ENCODE peak calls at places on chromosome 1, in eight cellular contexts. V, E, X, Z, U, M, K and G are unnamed samples.
A peak's percentile ranks its signal among the peaks of the same experiment; 100 is the strongest.

GRCh38 chr1:41359211-41360073 is 1.8 kb upstream of the FOXO6 start:
- DNase-seq in V (no peak), E (peak; percentile 75), X (peak; percentile 83), Z (no peak), U (no peak), M (no peak), K (peak; percentile 62), G (peak; percentile 5)

GRCh38 chr1:157412308-157412707 is 140.0 kb downstream of the FCRL5 start:
- DNase-seq in V (no peak), E (no peak), X (no peak), Z (no peak), U (no peak), M (no peak), K (no peak), G (no peak)

GRCh38 chr1:66247415-66248208 is 286.3 kb upstream of the SGIP1 start:
- DNase-seq in V (no peak), E (no peak), X (no peak), Z (no peak), U (no peak), M (no peak), K (no peak), G (no peak)

GRCh38 chr1:156833598-156833997 is 16.9 kb upstream of the SH2D2A start:
- DNase-seq in V (no peak), E (no peak), X (no peak), Z (no peak), U (no peak), M (no peak), K (no peak), G (no peak)

GRCh38 chr1:239792157-239792556 is 299.5 kb upstream of the FMN2 start:
- DNase-seq in V (no peak), E (no peak), X (no peak), Z (no peak), U (no peak), M (no peak), K (no peak), G (no peak)

GRCh38 chr1:11134352-11135266 is 34.9 kb upstream of the EXOSC10 start:
- DNase-seq in V (peak; percentile 78), E (peak; percentile 63), X (no peak), Z (peak; percentile 62), U (no peak), M (peak; percentile 66), K (no peak), G (no peak)

GRCh38 chr1:30730351-30731108 is 7.1 kb upstream of the MATN1 start:
- DNase-seq in V (no peak), E (peak; percentile 54), X (no peak), Z (no peak), U (no peak), M (no peak), K (no peak), G (no peak)

GRCh38 chr1:4174291-4175200 is 274.5 kb upstream of the C1orf174 start:
- DNase-seq in V (peak; percentile 17), E (no peak), X (no peak), Z (no peak), U (no peak), M (peak; percentile 14), K (no peak), G (no peak)

GRCh38 chr1:226645279-226645976 is 93.7 kb downstream of the ITPKB start:
- DNase-seq in V (no peak), E (peak; percentile 37), X (peak; percentile 36), Z (no peak), U (no peak), M (no peak), K (no peak), G (no peak)

GRCh38 chr1:40029608-40030007 is 10.9 kb upstream of the CAP1 start:
- DNase-seq in V (no peak), E (no peak), X (no peak), Z (no peak), U (no peak), M (no peak), K (no peak), G (no peak)

GRCh38 chr1:166032901-166033371 is 133.9 kb downstream of the FAM78B start:
- DNase-seq in V (no peak), E (peak; percentile 47), X (no peak), Z (no peak), U (no peak), M (peak; percentile 18), K (no peak), G (no peak)

GRCh38 chr1:7047866-7048265 is 262.6 kb downstream of the CAMTA1 start:
- DNase-seq in V (peak; percentile 5), E (peak; percentile 8), X (no peak), Z (no peak), U (no peak), M (no peak), K (no peak), G (no peak)

GRCh38 chr1:111419037-111419436 is 8.5 kb downstream of the OVGP1 start:
- DNase-seq in V (no peak), E (no peak), X (no peak), Z (no peak), U (no peak), M (no peak), K (no peak), G (no peak)

GRCh38 chr1:20095564-20096434 is 23.5 kb downstream of the PLA2G2D start:
- DNase-seq in V (no peak), E (no peak), X (no peak), Z (no peak), U (no peak), M (no peak), K (no peak), G (no peak)

GRCh38 chr1:64268653-64269557 is 65.5 kb downstream of the UBE2U start:
- DNase-seq in V (peak; percentile 57), E (peak; percentile 65), X (peak; percentile 72), Z (peak; percentile 57), U (peak; percentile 43), M (peak; percentile 62), K (peak; percentile 68), G (peak; percentile 84)

GRCh38 chr1:227445746-227446145 is 117.6 kb upstream of the ZNF678 start:
- DNase-seq in V (no peak), E (no peak), X (no peak), Z (peak; percentile 57), U (no peak), M (no peak), K (no peak), G (no peak)

GRCh38 chr1:47617381-47618221 is 179.8 kb downstream of the FOXD2 start:
- DNase-seq in V (no peak), E (no peak), X (no peak), Z (no peak), U (no peak), M (no peak), K (no peak), G (no peak)

GRCh38 chr1:64983110-64983509 is 16.8 kb upstream of the JAK1 start:
- DNase-seq in V (peak; percentile 61), E (no peak), X (no peak), Z (peak; percentile 90), U (peak; percentile 85), M (peak; percentile 89), K (no peak), G (no peak)

GRCh38 chr1:31645274-31645568 is 545 bp upstream of the PEF1 start:
- DNase-seq in V (no peak), E (no peak), X (no peak), Z (no peak), U (no peak), M (no peak), K (no peak), G (no peak)

GRCh38 chr1:110875216-110875731 is 2.3 kb downstream of the CD53 start:
- DNase-seq in V (no peak), E (no peak), X (no peak), Z (no peak), U (no peak), M (no peak), K (no peak), G (no peak)

GRCh38 chr1:57736940-57737339 is 313.1 kb upstream of the DAB1 start:
- DNase-seq in V (no peak), E (no peak), X (no peak), Z (no peak), U (no peak), M (no peak), K (no peak), G (no peak)

GRCh38 chr1:112063781-112064180 is 74.3 kb upstream of the KCND3 start:
- DNase-seq in V (no peak), E (no peak), X (no peak), Z (no peak), U (no peak), M (no peak), K (no peak), G (no peak)

GRCh38 chr1:96144636-96145035 is 576.9 kb upstream of the PTBP2 start:
- DNase-seq in V (no peak), E (no peak), X (no peak), Z (no peak), U (no peak), M (no peak), K (no peak), G (no peak)

GRCh38 chr1:167488786-167489185 is 29.5 kb downstream of the CD247 start:
- DNase-seq in V (no peak), E (no peak), X (no peak), Z (no peak), U (no peak), M (no peak), K (no peak), G (no peak)

GRCh38 chr1:228434674-228435073 is 18.0 kb upstream of the TRIM17 start:
- DNase-seq in V (no peak), E (no peak), X (no peak), Z (no peak), U (no peak), M (no peak), K (no peak), G (no peak)

DNA sequence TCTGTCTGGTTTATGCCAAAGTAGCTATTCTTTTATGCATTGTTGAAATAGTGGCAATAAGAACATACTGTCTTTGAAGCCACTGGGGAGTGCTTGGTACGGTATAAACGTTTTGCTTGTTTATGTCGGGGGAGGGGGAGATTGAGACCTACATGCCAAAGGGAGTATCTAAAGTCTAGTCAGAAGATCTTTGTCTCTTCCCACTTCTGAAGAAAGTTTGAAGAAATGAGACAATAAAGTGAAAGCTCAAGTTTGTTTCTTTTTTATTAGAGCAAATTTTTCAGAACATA is 6.8 kb downstream of the AKIRIN1 start:
- DNase-seq in V (no peak), E (no peak), X (no peak), Z (no peak), U (no peak), M (no peak), K (no peak), G (no peak)
- H3K4me1 ChIP-seq in V (no peaks in the 10 kb centered on the region), E (peaks cover 4% of the 10 kb centered on the region), X (peaks cover 2% of the 10 kb centered on the region), Z (peaks cover 4% of the 10 kb centered on the region), U (peaks cover 3% of the 10 kb centered on the region), M (no peaks in the 10 kb centered on the region), K (peaks cover 43% of the 10 kb centered on the region), G (peaks cover 16% of the 10 kb centered on the region)

GRCh38 chr1:160167580-160167979 is 16.2 kb downstream of the ATP1A4 start:
- DNase-seq in V (no peak), E (no peak), X (no peak), Z (no peak), U (no peak), M (no peak), K (no peak), G (no peak)
- H3K4me1 ChIP-seq in V (no peaks in the 10 kb centered on the region), E (no peaks in the 10 kb centered on the region), X (no peaks in the 10 kb centered on the region), Z (peaks cover 7% of the 10 kb centered on the region), U (no peaks in the 10 kb centered on the region), M (no peaks in the 10 kb centered on the region), K (no peaks in the 10 kb centered on the region), G (no peaks in the 10 kb centered on the region)

GRCh38 chr1:184905601-184906322 is 68.5 kb downstream of the NIBAN1 start:
- DNase-seq in V (no peak), E (no peak), X (no peak), Z (no peak), U (peak; percentile 63), M (no peak), K (no peak), G (no peak)
- H3K4me1 ChIP-seq in V (peaks cover 16% of the 10 kb centered on the region), E (no peaks in the 10 kb centered on the region), X (peaks cover 11% of the 10 kb centered on the region), Z (no peaks in the 10 kb centered on the region), U (peaks cover 32% of the 10 kb centered on the region), M (no peaks in the 10 kb centered on the region), K (peaks cover 19% of the 10 kb centered on the region), G (peaks cover 10% of the 10 kb centered on the region)

GRCh38 chr1:93348104-93348780 is 2.5 kb downstream of the DR1 start:
- DNase-seq in V (no peak), E (no peak), X (no peak), Z (no peak), U (no peak), M (no peak), K (no peak), G (no peak)
- H3K4me1 ChIP-seq in V (peaks cover 19% of the 10 kb centered on the region), E (peaks cover 4% of the 10 kb centered on the region), X (no peaks in the 10 kb centered on the region), Z (peaks cover 36% of the 10 kb centered on the region), U (peaks cover 6% of the 10 kb centered on the region), M (peaks cover 3% of the 10 kb centered on the region), K (peaks cover 65% of the 10 kb centered on the region), G (peaks cover 34% of the 10 kb centered on the region)